ENCODE peak calls at places on chromosome 18, in five cellular contexts. N, E, W, T and J are unnamed samples.

GRCh38 chr18:68925268-68925667 is 127.4 kb downstream of the CCDC102B start:
- DNase-seq in E (no peak), W (no peak), N (peak; percentile 13), T (no peak), J (no peak)

GRCh38 chr18:9612215-9612830 is 2.0 kb downstream of the PPP4R1 start:
- DNase-seq in W (no peak), N (peak; percentile 66), E (no peak), T (no peak), J (peak; percentile 60)

GRCh38 chr18:28768791-28769768 is 592.1 kb upstream of the CDH2 start:
- DNase-seq in E (no peak), W (no peak), T (no peak), N (no peak), J (no peak)

GRCh38 chr18:77749189-77749588 is 499.5 kb downstream of the GALR1 start:
- DNase-seq in E (peak; percentile 85), W (peak; percentile 29), N (no peak), T (no peak), J (no peak)

GRCh38 chr18:49023281-49023937 is 72.6 kb upstream of the SMAD7 start:
- DNase-seq in E (no peak), N (no peak), W (no peak), T (no peak), J (no peak)

GRCh38 chr18:67731853-67732252 is 215.3 kb upstream of the DSEL start:
- DNase-seq in W (no peak), N (no peak), T (no peak), E (no peak), J (no peak)

GRCh38 chr18:8609711-8610441 is 639 bp downstream of the RAB12 start:
- DNase-seq in E (no peak), W (no peak), T (no peak), N (no peak), J (no peak)

GRCh38 chr18:3585656-3586509 is 135.9 kb downstream of the TGIF1 start:
- DNase-seq in T (no peak), E (peak; percentile 84), N (peak; percentile 92), W (peak; percentile 90), J (peak; percentile 91)

GRCh38 chr18:248053-248452 is 19.8 kb downstream of the THOC1 start:
- DNase-seq in E (no peak), T (no peak), N (no peak), W (peak; percentile 44), J (no peak)

GRCh38 chr18:38966846-38967245 is 1401.2 kb upstream of the CELF4 start:
- DNase-seq in E (no peak), T (no peak), W (no peak), N (no peak), J (no peak)

GRCh38 chr18:5868218-5868904 is 27.0 kb downstream of the TMEM200C start:
- DNase-seq in N (peak; percentile 83), T (peak; percentile 16), W (peak; percentile 48), E (peak; percentile 76), J (no peak)

GRCh38 chr18:6553234-6553900 is 138.7 kb upstream of the L3MBTL4 start:
- DNase-seq in W (no peak), T (no peak), E (no peak), N (no peak), J (no peak)

GRCh38 chr18:40249390-40250080 is 1705.5 kb upstream of the PIK3C3 start:
- DNase-seq in W (no peak), T (no peak), E (no peak), N (no peak), J (no peak)

GRCh38 chr18:2969695-2970094 is 43.2 kb downstream of the LPIN2 start:
- DNase-seq in W (no peak), T (no peak), E (no peak), N (no peak), J (no peak)

GRCh38 chr18:48989304-48990284 is 38.8 kb upstream of the SMAD7 start:
- DNase-seq in N (peak; percentile 68), E (no peak), T (no peak), W (no peak), J (no peak)

GRCh38 chr18:69900941-69901340 is 46.7 kb downstream of the CD226 start:
- DNase-seq in W (no peak), N (no peak), E (no peak), T (no peak), J (no peak)

GRCh38 chr18:23228102-23229051 is 93.1 kb downstream of the CABLES1 start:
- DNase-seq in N (no peak), W (no peak), T (peak; percentile 82), E (no peak), J (no peak)

GRCh38 chr18:49031511-49032188 is 80.9 kb upstream of the SMAD7 start:
- DNase-seq in E (peak; percentile 41), N (no peak), W (no peak), T (no peak), J (no peak)

GRCh38 chr18:20971886-20972267 is 139.7 kb downstream of the ROCK1 start:
- DNase-seq in T (no peak), E (no peak), N (peak; percentile 23), W (peak; percentile 23), J (peak; percentile 16)

GRCh38 chr18:70368903-70369302 is 80.1 kb downstream of the SOCS6 start:
- DNase-seq in N (no peak), W (no peak), E (no peak), T (no peak), J (no peak)

GRCh38 chr18:74476154-74476553 is 19.0 kb upstream of the DIPK1C start:
- DNase-seq in T (no peak), W (peak; percentile 50), N (peak; percentile 25), E (peak; percentile 82), J (no peak)

GRCh38 chr18:76588591-76589303 is 93.7 kb upstream of the ZNF516 start:
- DNase-seq in N (no peak), W (no peak), E (peak; percentile 46), T (no peak), J (no peak)

GRCh38 chr18:50578651-50579050 is 18.8 kb downstream of the MAPK4 start:
- DNase-seq in E (no peak), N (no peak), T (no peak), W (peak; percentile 14), J (peak; percentile 22)

DNA sequence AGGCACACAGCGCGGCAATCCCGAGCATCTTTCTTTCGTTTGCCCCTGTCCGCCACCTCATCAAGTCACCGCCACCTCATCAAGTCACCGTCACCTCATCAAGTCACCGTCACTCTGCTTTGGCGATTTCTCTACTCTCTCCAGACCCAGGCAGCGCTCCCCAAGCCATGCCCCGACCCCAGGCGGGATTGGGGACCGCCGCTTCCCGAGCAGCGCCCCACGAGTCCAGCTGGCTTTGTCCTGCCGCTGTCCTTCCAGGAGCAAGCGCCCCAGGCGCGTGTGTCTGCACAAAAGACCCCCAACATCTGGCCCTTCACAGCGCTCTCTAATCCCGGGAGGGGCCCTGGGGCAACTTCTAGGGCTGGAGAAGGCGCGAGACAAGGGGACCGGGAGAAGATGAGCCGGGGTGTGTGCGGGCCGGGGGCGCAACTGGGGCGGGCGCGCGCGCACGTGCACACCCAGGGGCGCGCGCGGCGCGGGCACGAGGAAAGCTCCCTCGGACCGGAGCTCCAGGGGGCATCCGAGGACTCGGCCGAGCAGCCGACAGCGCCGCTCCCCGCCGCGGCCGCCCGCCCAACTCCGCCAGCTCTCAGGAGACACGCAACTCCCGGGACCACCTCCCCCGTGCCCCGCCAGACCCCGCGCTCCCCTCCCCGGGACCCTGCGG is 630 bp upstream of the RNF152 start:
- DNase-seq in N (no peak), E (peak; percentile 77), W (peak; percentile 39), T (no peak), J (no peak)
- TF ChIP-seq EZH2 in N (no peak), E (peak; percentile 44), W (no peak), T (no peak), J (no peak)

DNA sequence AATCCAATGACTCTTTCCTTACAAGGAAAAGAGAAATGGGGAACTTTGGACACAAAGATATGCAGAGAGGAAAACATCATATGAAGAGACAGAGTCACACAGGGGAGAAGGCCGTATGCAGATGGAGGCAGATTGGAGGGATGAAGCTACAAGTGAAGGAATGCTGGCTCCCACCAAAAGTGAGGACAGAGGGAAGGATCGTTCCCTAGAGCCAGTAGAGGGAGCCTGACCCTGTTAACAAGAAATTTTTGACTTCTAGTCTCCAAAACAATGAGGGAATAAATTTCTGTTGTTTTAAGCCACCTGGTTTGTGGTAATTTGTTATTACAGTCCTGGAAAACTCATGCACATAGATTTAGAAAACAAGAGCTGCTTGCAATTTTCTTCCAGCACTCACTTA is 169.3 kb downstream of the PMAIP1 start:
- DNase-seq in E (no peak), N (no peak), W (no peak), T (no peak), J (no peak)
- TF ChIP-seq RAD21 in E (peak; percentile 9), N (no peak), W (no peak), T (no peak), J (peak; percentile 19)

GRCh38 chr18:45837283-45838070 is 12.0 kb downstream of the SIGLEC15 start:
- DNase-seq in N (no peak), W (no peak), E (peak; percentile 82), T (no peak), J (no peak)
- TF ChIP-seq EZH2 in N (no peak), W (no peak), E (peak; percentile 52), T (no peak), J (no peak)

GRCh38 chr18:79912409-79912991 is 39.0 kb downstream of the SLC66A2 start:
- DNase-seq in T (no peak), E (no peak), W (no peak), N (no peak), J (no peak)

GRCh38 chr18:79911009-79911870 is 40.2 kb downstream of the SLC66A2 start:
- DNase-seq in W (no peak), T (no peak), E (no peak), N (no peak), J (no peak)

GRCh38 chr18:79910563-79910962 is 40.9 kb downstream of the SLC66A2 start:
- DNase-seq in E (no peak), W (no peak), N (no peak), T (no peak), J (no peak)

GRCh38 chr18:79912994-79913831 is 38.2 kb downstream of the SLC66A2 start:
- DNase-seq in E (peak; percentile 39), T (no peak), N (no peak), W (no peak), J (no peak)

DNA sequence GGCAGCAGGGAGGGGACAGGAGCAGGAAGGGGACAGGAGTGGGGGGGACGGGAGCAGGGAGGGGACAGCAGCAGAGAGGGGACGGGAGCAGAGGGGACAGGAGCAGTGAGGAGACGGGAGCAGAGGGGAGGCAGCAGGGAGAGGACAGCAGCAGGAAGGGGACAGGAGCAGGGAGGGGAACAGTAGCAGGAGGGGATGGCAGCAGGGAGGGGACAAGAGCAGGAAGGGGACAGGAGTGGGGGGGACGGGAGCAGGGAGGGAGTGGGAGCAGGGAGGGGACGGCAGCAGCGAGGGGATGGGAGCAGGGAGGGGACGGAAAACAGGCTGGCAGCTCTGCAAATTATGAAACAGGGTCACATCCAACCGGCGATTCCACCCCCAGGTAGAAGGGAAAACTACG is 39.6 kb downstream of the SLC66A2 start:
- DNase-seq in N (no peak), W (no peak), E (no peak), T (no peak), J (no peak)
- TF ChIP-seq RAD21 in N (no peak), W (no peak), E (no peak), T (no peak), J (no peak)